ENCODE peak calls at places on chromosomes 1 and 21, in five cellular contexts. W is H9, D is neuronal stem cell, T is trophoblast cell, R is H1. U is an unnamed sample.

GRCh38 chr1:21921100-21921875 is 15.8 kb downstream of the HSPG2 start:
- DNase-seq in D (no peak), W (no peak), T (no peak), R (no peak), U (no peak)

GRCh38 chr1:188652678-188653077 is 1823.9 kb downstream of the PLA2G4A start:
- DNase-seq in T (peak; percentile 1), W (no peak), R (no peak), D (no peak), U (peak; percentile 76)

GRCh38 chr21:27693376-27693775 is 726.5 kb upstream of the ADAMTS5 start:
- DNase-seq in W (no peak), T (no peak), D (no peak), R (no peak), U (peak; percentile 59)

GRCh38 chr1:207762622-207763021 is 10.8 kb downstream of the CD46 start:
- DNase-seq in D (no peak), T (no peak), W (no peak), R (no peak), U (no peak)

GRCh38 chr1:106717561-106717960 is 338.9 kb upstream of the PRMT6 start:
- DNase-seq in R (no peak), D (no peak), W (no peak), T (no peak), U (no peak)

GRCh38 chr1:173503391-173503790 is 26.3 kb downstream of the PRDX6 start:
- DNase-seq in D (no peak), W (no peak), R (no peak), T (peak; percentile 28), U (peak; percentile 57)

GRCh38 chr1:156993426-156994147 is 52.0 kb downstream of the ARHGEF11 start:
- DNase-seq in D (no peak), R (no peak), W (no peak), T (no peak), U (no peak)

GRCh38 chr21:43361493-43362296 is 65.2 kb downstream of the SIK1 start:
- DNase-seq in R (no peak), W (no peak), T (no peak), D (no peak), U (peak; percentile 35)

GRCh38 chr1:234405676-234406075 is 32.4 kb downstream of the COA6 start:
- DNase-seq in D (no peak), W (no peak), R (no peak), T (no peak), U (no peak)

GRCh38 chr1:53446051-53446450 is 13.1 kb upstream of the DMRTB1 start:
- DNase-seq in R (peak; percentile 27), W (no peak), D (no peak), T (no peak), U (no peak)

GRCh38 chr1:38029725-38030511 is 16.7 kb downstream of the POU3F1 start:
- DNase-seq in T (no peak), R (peak; percentile 58), D (no peak), W (peak; percentile 57), U (peak; percentile 88)

GRCh38 chr21:44092201-44092600 is 15.0 kb upstream of the PWP2 start:
- DNase-seq in D (no peak), R (peak; percentile 32), W (no peak), T (no peak), U (no peak)

GRCh38 chr21:45533731-45534571 is 8.3 kb downstream of the SLC19A1 start:
- DNase-seq in W (no peak), T (no peak), R (peak; percentile 40), D (no peak), U (no peak)

GRCh38 chr1:20100632-20101355 is 18.5 kb downstream of the PLA2G2D start:
- DNase-seq in T (peak; percentile 42), W (peak; percentile 84), R (peak; percentile 75), D (peak; percentile 24), U (peak; percentile 44)

GRCh38 chr21:33642896-33643657 is 776 bp downstream of the ITSN1 start:
- DNase-seq in D (no peak), W (peak; percentile 42), T (peak; percentile 28), R (peak; percentile 58), U (peak; percentile 59)

GRCh38 chr1:40980453-40981121 is 1.1 kb downstream of the CTPS1 start:
- DNase-seq in T (peak; percentile 29), W (peak; percentile 45), R (no peak), D (no peak), U (peak; percentile 71)

GRCh38 chr1:203268901-203269653 is 36.2 kb upstream of the BTG2 start:
- DNase-seq in R (peak; percentile 60), W (peak; percentile 65), D (peak; percentile 83), T (peak; percentile 44), U (peak; percentile 80)

GRCh38 chr1:45647248-45648021 is 23.6 kb upstream of the CCDC17 start:
- DNase-seq in D (no peak), R (no peak), T (no peak), W (no peak), U (no peak)

GRCh38 chr1:31957701-31958674 is 19.8 kb upstream of the PTP4A2 start:
- DNase-seq in D (no peak), W (no peak), T (no peak), R (no peak), U (no peak)

GRCh38 chr1:224637510-224637909 is 21.4 kb downstream of the CNIH3 start:
- DNase-seq in T (peak; percentile 67), D (no peak), W (no peak), R (no peak), U (peak; percentile 70)

GRCh38 chr1:116763787-116764465 is 9.7 kb downstream of the CD2 start:
- DNase-seq in R (peak; percentile 66), D (no peak), W (peak; percentile 52), T (no peak), U (peak; percentile 21)

GRCh38 chr1:221100196-221100950 is 221.1 kb downstream of the HLX start:
- DNase-seq in W (no peak), D (no peak), R (no peak), T (no peak), U (peak; percentile 93)

GRCh38 chr1:58942759-58943191 is 158.9 kb upstream of the JUN start:
- DNase-seq in R (no peak), W (no peak), D (no peak), T (no peak), U (no peak)

GRCh38 chr1:54716299-54717047 is 812 bp downstream of the TTC4 start:
- DNase-seq in W (no peak), D (no peak), T (no peak), R (no peak), U (no peak)

GRCh38 chr1:54986025-54986424 is 5.6 kb downstream of the TMEM61 start:
- DNase-seq in W (no peak), T (no peak), D (no peak), R (no peak), U (no peak)

GRCh38 chr21:31310750-31311149 is 33.3 kb downstream of the TIAM1 start:
- DNase-seq in W (no peak), R (no peak), T (peak; percentile 67), D (no peak), U (peak; percentile 5)
- H3K18ac ChIP-seq in W (no peak overlapping the region), R (no peak overlapping the region), T (no peak overlapping the region), D (no peak overlapping the region), U (no peak overlapping the region)

DNA sequence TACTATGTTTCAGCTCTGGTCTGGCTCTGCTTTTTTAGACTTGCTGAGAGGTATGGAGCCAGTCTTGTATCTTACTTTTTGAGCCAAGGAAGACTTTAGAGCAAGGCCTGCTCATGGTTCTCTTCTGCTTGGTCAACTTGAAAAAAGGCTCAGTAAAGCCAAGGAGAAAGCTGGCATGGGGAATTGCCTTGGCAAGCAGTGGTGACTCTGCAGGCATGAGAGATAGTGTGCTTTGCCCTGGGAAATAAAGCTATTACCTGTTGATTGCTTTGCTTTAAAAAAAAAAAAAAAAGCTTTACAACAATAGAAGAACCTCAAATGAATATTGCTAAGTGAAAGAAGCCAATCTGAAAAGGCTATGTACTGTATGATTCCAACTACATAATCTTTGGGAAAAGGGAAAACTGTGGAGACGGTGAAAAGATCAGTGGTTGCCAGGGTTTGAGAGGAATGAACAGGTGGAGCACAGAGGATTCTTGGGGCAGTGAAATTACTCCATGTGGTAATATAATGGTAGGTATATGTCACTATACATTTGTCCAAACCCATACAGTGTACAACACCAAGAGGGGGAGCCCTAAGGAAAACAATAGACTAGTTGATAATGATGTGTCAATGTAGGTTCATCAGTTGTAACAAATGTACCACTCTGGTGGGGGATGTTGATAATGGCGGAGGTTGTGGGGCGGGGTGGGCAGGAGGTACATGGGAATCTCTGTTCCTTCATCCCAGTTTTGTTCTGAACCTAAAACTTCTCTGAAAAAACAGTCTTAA is 87.6 kb downstream of the HMCN1 start:
- DNase-seq in T (no peak), D (no peak), W (no peak), R (no peak), U (no peak)
- H2BK12ac ChIP-seq in T (no peak overlapping the region), D (no peak overlapping the region), W (no peak overlapping the region), R (no peak overlapping the region), U (no peak overlapping the region)

DNA sequence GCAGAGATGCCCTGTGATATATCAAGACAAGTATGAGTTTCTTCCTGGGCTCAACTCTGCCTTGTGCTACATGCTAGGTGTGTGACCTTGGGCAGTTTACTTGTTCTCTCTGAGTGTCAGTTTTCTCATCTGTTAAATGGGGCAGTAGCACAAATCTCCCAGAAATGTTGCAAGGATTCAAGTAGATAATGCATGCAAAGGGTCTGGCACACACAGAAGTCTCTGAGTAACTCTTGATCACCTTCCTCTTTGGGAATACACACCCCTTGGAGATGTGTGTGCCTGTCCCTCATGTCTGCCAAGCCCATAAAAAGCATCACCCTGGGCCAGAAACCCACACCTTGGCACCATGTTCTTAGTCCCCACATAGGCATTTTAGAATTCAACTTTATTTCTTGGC is 118.3 kb upstream of the IPO9 start:
- DNase-seq in W (no peak), D (no peak), T (no peak), R (no peak), U (no peak)
- H3K4ac ChIP-seq in W (no peak overlapping the region), D (no peak overlapping the region), T (no peak overlapping the region), R (no peak overlapping the region), U (no peak overlapping the region)

DNA sequence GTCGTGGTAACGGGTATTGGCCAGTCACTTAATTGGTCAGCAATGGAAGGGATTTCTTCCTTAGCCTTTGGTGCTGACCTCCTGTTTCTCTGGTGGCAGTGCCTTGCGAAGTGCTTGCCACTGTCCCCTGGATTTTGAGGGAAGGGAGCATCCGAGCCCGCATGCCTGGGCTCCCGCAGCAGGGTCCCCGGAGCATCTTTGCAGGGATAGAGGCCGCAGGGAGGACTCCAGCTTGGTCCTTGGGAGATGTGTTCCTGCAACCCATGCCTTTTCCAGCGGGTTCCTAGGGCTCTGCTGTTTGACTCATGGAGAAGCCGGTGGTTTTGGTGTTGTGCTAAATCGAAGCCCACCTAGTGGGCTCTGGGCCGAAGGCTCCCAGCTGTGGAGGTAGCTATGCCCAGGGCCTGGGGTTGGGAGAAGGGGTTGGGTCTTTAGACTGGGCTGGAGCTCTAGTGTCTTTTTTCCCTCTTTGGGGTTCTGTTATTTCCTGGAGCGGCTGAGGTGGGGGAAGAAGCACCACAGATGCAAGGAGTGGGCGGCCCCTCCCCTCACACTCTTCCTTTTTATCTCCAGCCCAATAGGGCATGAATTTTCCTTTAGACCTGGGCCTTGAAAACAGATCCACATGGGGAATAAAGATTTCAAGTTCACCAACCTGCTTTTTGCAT is 39.0 kb downstream of the PIK3CD start:
- DNase-seq in T (no peak), R (no peak), D (no peak), W (no peak), U (no peak)
- H3K18ac ChIP-seq in T (no peak overlapping the region), R (peak overlapping the region; percentile 36), D (peak overlapping the region; percentile 6), W (no peak overlapping the region), U (no peak overlapping the region)

DNA sequence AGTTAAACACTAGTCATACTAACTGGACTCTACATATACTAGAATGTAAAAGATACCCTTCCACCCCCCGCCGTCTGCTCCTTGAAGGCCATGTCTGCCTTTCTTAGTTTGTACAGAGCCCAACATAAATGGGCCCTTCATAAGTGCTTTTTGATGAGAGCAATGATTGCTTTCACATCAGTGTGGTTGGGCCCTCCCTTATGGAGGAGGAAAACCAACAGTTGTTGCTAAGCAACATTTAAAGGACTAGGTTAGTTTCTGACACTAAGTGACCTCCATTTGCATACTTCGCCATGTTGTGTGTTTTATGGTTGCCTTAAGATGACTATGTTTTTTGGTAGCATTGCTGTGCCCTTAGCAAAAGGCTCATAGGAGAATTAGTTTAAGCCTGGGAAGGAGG is 182.0 kb upstream of the SGIP1 start:
- DNase-seq in D (no peak), R (no peak), W (no peak), T (no peak), U (no peak)
- H2BK12ac ChIP-seq in D (no peak overlapping the region), R (peak overlapping the region; percentile 94), W (no peak overlapping the region), T (no peak overlapping the region), U (no peak overlapping the region)

U was measured in mesenchymal stem cell.